ENCODE peak calls at places on chromosomes 16 and 17, in eight cellular contexts. One of them, this sample, is unnamed.

GRCh38 chr17:82836823-82837357 is 2.9 kb downstream of the ZNF750 start:
- DNase-seq in neural crest cell: no peak
- DNase-seq in hypothalamus: no peak
- DNase-seq in GM13976: no peak
- DNase-seq in kidney: no peak
- DNase-seq in T-cell: no peak
- DNase-seq in endothelial cell: no peak
- DNase-seq in KG1: no peak
- DNase-seq in this sample: peak; percentile 88

GRCh38 chr17:27975146-27976011 is 67.1 kb upstream of the NLK start:
- DNase-seq in hypothalamus: no peak
- DNase-seq in endothelial cell: no peak
- DNase-seq in kidney: no peak
- DNase-seq in neural crest cell: no peak
- DNase-seq in T-cell: no peak
- DNase-seq in KG1: no peak
- DNase-seq in GM13976: no peak
- DNase-seq in this sample: no peak

GRCh38 chr16:8874388-8874787 is 5.6 kb upstream of the CARHSP1 start:
- DNase-seq in KG1: no peak
- DNase-seq in T-cell: no peak
- DNase-seq in endothelial cell: no peak
- DNase-seq in GM13976: no peak
- DNase-seq in hypothalamus: no peak
- DNase-seq in neural crest cell: no peak
- DNase-seq in kidney: no peak
- DNase-seq in this sample: no peak

GRCh38 chr17:76905036-76905435 is 36.8 kb downstream of the MGAT5B start:
- DNase-seq in endothelial cell: no peak
- DNase-seq in hypothalamus: no peak
- DNase-seq in KG1: no peak
- DNase-seq in kidney: peak; percentile 54
- DNase-seq in neural crest cell: no peak
- DNase-seq in T-cell: no peak
- DNase-seq in GM13976: no peak
- DNase-seq in this sample: no peak

GRCh38 chr16:71826533-71827017 is 17.9 kb upstream of the AP1G1 start:
- DNase-seq in GM13976: no peak
- DNase-seq in KG1: no peak
- DNase-seq in neural crest cell: no peak
- DNase-seq in T-cell: no peak
- DNase-seq in endothelial cell: no peak
- DNase-seq in kidney: no peak
- DNase-seq in hypothalamus: no peak
- DNase-seq in this sample: no peak

GRCh38 chr17:50331085-50331791 is 14.7 kb upstream of the XYLT2 start:
- DNase-seq in kidney: no peak
- DNase-seq in neural crest cell: no peak
- DNase-seq in hypothalamus: no peak
- DNase-seq in endothelial cell: no peak
- DNase-seq in GM13976: no peak
- DNase-seq in KG1: no peak
- DNase-seq in T-cell: no peak
- DNase-seq in this sample: no peak

GRCh38 chr17:76940293-76940692 is 72.1 kb downstream of the MGAT5B start:
- DNase-seq in kidney: no peak
- DNase-seq in hypothalamus: no peak
- DNase-seq in endothelial cell: no peak
- DNase-seq in neural crest cell: no peak
- DNase-seq in T-cell: no peak
- DNase-seq in GM13976: no peak
- DNase-seq in KG1: no peak
- DNase-seq in this sample: no peak

GRCh38 chr17:36816889-36817288 is 120.4 kb upstream of the LHX1 start:
- DNase-seq in neural crest cell: no peak
- DNase-seq in hypothalamus: no peak
- DNase-seq in kidney: no peak
- DNase-seq in GM13976: peak; percentile 15
- DNase-seq in endothelial cell: no peak
- DNase-seq in T-cell: no peak
- DNase-seq in KG1: no peak
- DNase-seq in this sample: no peak

GRCh38 chr17:59485018-59485417 is 80.4 kb upstream of the DHX40 start:
- DNase-seq in GM13976: no peak
- DNase-seq in endothelial cell: no peak
- DNase-seq in neural crest cell: no peak
- DNase-seq in kidney: no peak
- DNase-seq in T-cell: no peak
- DNase-seq in KG1: no peak
- DNase-seq in hypothalamus: no peak
- DNase-seq in this sample: no peak

GRCh38 chr17:72622661-72623433 is 469.6 kb downstream of the SLC39A11 start:
- DNase-seq in GM13976: no peak
- DNase-seq in hypothalamus: no peak
- DNase-seq in T-cell: no peak
- DNase-seq in kidney: no peak
- DNase-seq in endothelial cell: no peak
- DNase-seq in KG1: no peak
- DNase-seq in neural crest cell: no peak
- DNase-seq in this sample: no peak

GRCh38 chr17:29948460-29949185 is 7.2 kb downstream of the EFCAB5 start:
- DNase-seq in endothelial cell: no peak
- DNase-seq in kidney: no peak
- DNase-seq in T-cell: no peak
- DNase-seq in hypothalamus: no peak
- DNase-seq in KG1: peak; percentile 37
- DNase-seq in GM13976: no peak
- DNase-seq in neural crest cell: no peak
- DNase-seq in this sample: no peak

GRCh38 chr16:4495766-4496165 is 19.6 kb downstream of the HMOX2 start:
- DNase-seq in GM13976: no peak
- DNase-seq in KG1: no peak
- DNase-seq in hypothalamus: no peak
- DNase-seq in endothelial cell: no peak
- DNase-seq in T-cell: no peak
- DNase-seq in kidney: no peak
- DNase-seq in neural crest cell: no peak
- DNase-seq in this sample: no peak

GRCh38 chr17:78318843-78319242 is 41.0 kb downstream of the SOCS3 start:
- DNase-seq in GM13976: no peak
- DNase-seq in kidney: no peak
- DNase-seq in neural crest cell: no peak
- DNase-seq in endothelial cell: no peak
- DNase-seq in hypothalamus: no peak
- DNase-seq in KG1: no peak
- DNase-seq in T-cell: no peak
- DNase-seq in this sample: no peak

This sample was measured in WERI-Rb-1.